ENCODE peak calls at places on chromosome 11, in nine cellular contexts. One of them, this sample, is unnamed.

GRCh38 chr11:86418929-86419328 is 44.2 kb downstream of the CCDC81 start:
- DNase-seq in stimulated activated CD4-positive, alpha-beta T cell treated with anti-CD3 and anti-CD28 coated beads, Interleukin-1b, Interleukin-23, amount 100 ng/mL, for 24 hours: no peak
- DNase-seq in activated T-cell treated with anti-CD3 and anti-CD28 coated beads for 1 hour: no peak
- DNase-seq in NCI-H2029: no peak
- DNase-seq in HCT116: no peak
- DNase-seq in activated T-helper 1 cell treated with anti-CD3 and anti-CD28 coated beads, Interleukin-12 subunit alpha, Interleukin-12 subunit beta, Interleukin-2, Interleukin-4 antibody, amounts not matched to agents 30 ng/mL and 10 ng/mL and 1 ng/mL, durations not matched to agents 14 hours and 24 hours and 36 hours: no peak
- DNase-seq in HuH-7.5: no peak
- DNase-seq in NB4: peak
- DNase-seq in activated CD4-positive, alpha-beta T cell treated with anti-CD3 and anti-CD28 coated beads for 24 hours: no peak
- DNase-seq in this sample: no peak

GRCh38 chr11:33942954-33943353 is 51.1 kb upstream of the LMO2 start:
- DNase-seq in stimulated activated CD4-positive, alpha-beta T cell treated with anti-CD3 and anti-CD28 coated beads, Interleukin-1b, Interleukin-23, amount 100 ng/mL, for 24 hours: no peak
- DNase-seq in activated T-cell treated with anti-CD3 and anti-CD28 coated beads for 1 hour: no peak
- DNase-seq in NCI-H2029: no peak
- DNase-seq in HCT116: peak
- DNase-seq in activated T-helper 1 cell treated with anti-CD3 and anti-CD28 coated beads, Interleukin-12 subunit alpha, Interleukin-12 subunit beta, Interleukin-2, Interleukin-4 antibody, amounts not matched to agents 30 ng/mL and 10 ng/mL and 1 ng/mL, durations not matched to agents 14 hours and 24 hours and 36 hours: no peak
- DNase-seq in HuH-7.5: no peak
- DNase-seq in NB4: peak
- DNase-seq in activated CD4-positive, alpha-beta T cell treated with anti-CD3 and anti-CD28 coated beads for 24 hours: no peak
- DNase-seq in this sample: peak

GRCh38 chr11:114082767-114083181 is 23.3 kb downstream of the ZBTB16 start:
- DNase-seq in stimulated activated CD4-positive, alpha-beta T cell treated with anti-CD3 and anti-CD28 coated beads, Interleukin-1b, Interleukin-23, amount 100 ng/mL, for 24 hours: no peak
- DNase-seq in activated T-cell treated with anti-CD3 and anti-CD28 coated beads for 1 hour: no peak
- DNase-seq in NCI-H2029: no peak
- DNase-seq in HCT116: no peak
- DNase-seq in activated T-helper 1 cell treated with anti-CD3 and anti-CD28 coated beads, Interleukin-12 subunit alpha, Interleukin-12 subunit beta, Interleukin-2, Interleukin-4 antibody, amounts not matched to agents 30 ng/mL and 10 ng/mL and 1 ng/mL, durations not matched to agents 14 hours and 24 hours and 36 hours: no peak
- DNase-seq in HuH-7.5: no peak
- DNase-seq in NB4: peak
- DNase-seq in activated CD4-positive, alpha-beta T cell treated with anti-CD3 and anti-CD28 coated beads for 24 hours: no peak
- DNase-seq in this sample: no peak

GRCh38 chr11:103450241-103450640 is 341.0 kb downstream of the DYNC2H1 start:
- DNase-seq in stimulated activated CD4-positive, alpha-beta T cell treated with anti-CD3 and anti-CD28 coated beads, Interleukin-1b, Interleukin-23, amount 100 ng/mL, for 24 hours: no peak
- DNase-seq in activated T-cell treated with anti-CD3 and anti-CD28 coated beads for 1 hour: no peak
- DNase-seq in NCI-H2029: no peak
- DNase-seq in HCT116: no peak
- DNase-seq in activated T-helper 1 cell treated with anti-CD3 and anti-CD28 coated beads, Interleukin-12 subunit alpha, Interleukin-12 subunit beta, Interleukin-2, Interleukin-4 antibody, amounts not matched to agents 30 ng/mL and 10 ng/mL and 1 ng/mL, durations not matched to agents 14 hours and 24 hours and 36 hours: no peak
- DNase-seq in HuH-7.5: no peak
- DNase-seq in NB4: no peak
- DNase-seq in activated CD4-positive, alpha-beta T cell treated with anti-CD3 and anti-CD28 coated beads for 24 hours: no peak
- DNase-seq in this sample: no peak

GRCh38 chr11:66227700-66228099 is 40.7 kb upstream of the RAB1B start:
- DNase-seq in stimulated activated CD4-positive, alpha-beta T cell treated with anti-CD3 and anti-CD28 coated beads, Interleukin-1b, Interleukin-23, amount 100 ng/mL, for 24 hours: no peak
- DNase-seq in activated T-cell treated with anti-CD3 and anti-CD28 coated beads for 1 hour: no peak
- DNase-seq in NCI-H2029: no peak
- DNase-seq in HCT116: no peak
- DNase-seq in activated T-helper 1 cell treated with anti-CD3 and anti-CD28 coated beads, Interleukin-12 subunit alpha, Interleukin-12 subunit beta, Interleukin-2, Interleukin-4 antibody, amounts not matched to agents 30 ng/mL and 10 ng/mL and 1 ng/mL, durations not matched to agents 14 hours and 24 hours and 36 hours: no peak
- DNase-seq in HuH-7.5: no peak
- DNase-seq in NB4: no peak
- DNase-seq in activated CD4-positive, alpha-beta T cell treated with anti-CD3 and anti-CD28 coated beads for 24 hours: no peak
- DNase-seq in this sample: no peak

GRCh38 chr11:118437736-118438125 is 1.4 kb downstream of the KMT2A start:
- DNase-seq in stimulated activated CD4-positive, alpha-beta T cell treated with anti-CD3 and anti-CD28 coated beads, Interleukin-1b, Interleukin-23, amount 100 ng/mL, for 24 hours: peak
- DNase-seq in activated T-cell treated with anti-CD3 and anti-CD28 coated beads for 1 hour: peak
- DNase-seq in NCI-H2029: peak
- DNase-seq in HCT116: no peak
- DNase-seq in activated T-helper 1 cell treated with anti-CD3 and anti-CD28 coated beads, Interleukin-12 subunit alpha, Interleukin-12 subunit beta, Interleukin-2, Interleukin-4 antibody, amounts not matched to agents 30 ng/mL and 10 ng/mL and 1 ng/mL, durations not matched to agents 14 hours and 24 hours and 36 hours: peak
- DNase-seq in HuH-7.5: peak
- DNase-seq in NB4: peak
- DNase-seq in activated CD4-positive, alpha-beta T cell treated with anti-CD3 and anti-CD28 coated beads for 24 hours: no peak
- DNase-seq in this sample: no peak

GRCh38 chr11:121535122-121535796 is 82.5 kb upstream of the SORL1-AS1 start:
- DNase-seq in stimulated activated CD4-positive, alpha-beta T cell treated with anti-CD3 and anti-CD28 coated beads, Interleukin-1b, Interleukin-23, amount 100 ng/mL, for 24 hours: no peak
- DNase-seq in activated T-cell treated with anti-CD3 and anti-CD28 coated beads for 1 hour: no peak
- DNase-seq in NCI-H2029: no peak
- DNase-seq in HCT116: no peak
- DNase-seq in activated T-helper 1 cell treated with anti-CD3 and anti-CD28 coated beads, Interleukin-12 subunit alpha, Interleukin-12 subunit beta, Interleukin-2, Interleukin-4 antibody, amounts not matched to agents 30 ng/mL and 10 ng/mL and 1 ng/mL, durations not matched to agents 14 hours and 24 hours and 36 hours: no peak
- DNase-seq in HuH-7.5: no peak
- DNase-seq in NB4: no peak
- DNase-seq in activated CD4-positive, alpha-beta T cell treated with anti-CD3 and anti-CD28 coated beads for 24 hours: no peak
- DNase-seq in this sample: no peak

GRCh38 chr11:105137286-105137685 is 2.3 kb downstream of the CARD18 start:
- DNase-seq in stimulated activated CD4-positive, alpha-beta T cell treated with anti-CD3 and anti-CD28 coated beads, Interleukin-1b, Interleukin-23, amount 100 ng/mL, for 24 hours: no peak
- DNase-seq in activated T-cell treated with anti-CD3 and anti-CD28 coated beads for 1 hour: no peak
- DNase-seq in NCI-H2029: no peak
- DNase-seq in HCT116: no peak
- DNase-seq in activated T-helper 1 cell treated with anti-CD3 and anti-CD28 coated beads, Interleukin-12 subunit alpha, Interleukin-12 subunit beta, Interleukin-2, Interleukin-4 antibody, amounts not matched to agents 30 ng/mL and 10 ng/mL and 1 ng/mL, durations not matched to agents 14 hours and 24 hours and 36 hours: no peak
- DNase-seq in HuH-7.5: no peak
- DNase-seq in NB4: no peak
- DNase-seq in activated CD4-positive, alpha-beta T cell treated with anti-CD3 and anti-CD28 coated beads for 24 hours: no peak
- DNase-seq in this sample: no peak

GRCh38 chr11:1784761-1785650 is 21.3 kb upstream of the CTSD start:
- DNase-seq in stimulated activated CD4-positive, alpha-beta T cell treated with anti-CD3 and anti-CD28 coated beads, Interleukin-1b, Interleukin-23, amount 100 ng/mL, for 24 hours: no peak
- DNase-seq in activated T-cell treated with anti-CD3 and anti-CD28 coated beads for 1 hour: no peak
- DNase-seq in NCI-H2029: no peak
- DNase-seq in HCT116: no peak
- DNase-seq in activated T-helper 1 cell treated with anti-CD3 and anti-CD28 coated beads, Interleukin-12 subunit alpha, Interleukin-12 subunit beta, Interleukin-2, Interleukin-4 antibody, amounts not matched to agents 30 ng/mL and 10 ng/mL and 1 ng/mL, durations not matched to agents 14 hours and 24 hours and 36 hours: no peak
- DNase-seq in HuH-7.5: no peak
- DNase-seq in NB4: no peak
- DNase-seq in activated CD4-positive, alpha-beta T cell treated with anti-CD3 and anti-CD28 coated beads for 24 hours: no peak
- DNase-seq in this sample: no peak

GRCh38 chr11:23772081-23772480 is 724.8 kb upstream of the LUZP2 start:
- DNase-seq in stimulated activated CD4-positive, alpha-beta T cell treated with anti-CD3 and anti-CD28 coated beads, Interleukin-1b, Interleukin-23, amount 100 ng/mL, for 24 hours: no peak
- DNase-seq in activated T-cell treated with anti-CD3 and anti-CD28 coated beads for 1 hour: no peak
- DNase-seq in NCI-H2029: no peak
- DNase-seq in HCT116: no peak
- DNase-seq in activated T-helper 1 cell treated with anti-CD3 and anti-CD28 coated beads, Interleukin-12 subunit alpha, Interleukin-12 subunit beta, Interleukin-2, Interleukin-4 antibody, amounts not matched to agents 30 ng/mL and 10 ng/mL and 1 ng/mL, durations not matched to agents 14 hours and 24 hours and 36 hours: no peak
- DNase-seq in HuH-7.5: no peak
- DNase-seq in NB4: no peak
- DNase-seq in activated CD4-positive, alpha-beta T cell treated with anti-CD3 and anti-CD28 coated beads for 24 hours: no peak
- DNase-seq in this sample: no peak

GRCh38 chr11:56152333-56152732 is 7.8 kb downstream of the OR8K5 start:
- DNase-seq in stimulated activated CD4-positive, alpha-beta T cell treated with anti-CD3 and anti-CD28 coated beads, Interleukin-1b, Interleukin-23, amount 100 ng/mL, for 24 hours: no peak
- DNase-seq in activated T-cell treated with anti-CD3 and anti-CD28 coated beads for 1 hour: no peak
- DNase-seq in NCI-H2029: no peak
- DNase-seq in HCT116: no peak
- DNase-seq in activated T-helper 1 cell treated with anti-CD3 and anti-CD28 coated beads, Interleukin-12 subunit alpha, Interleukin-12 subunit beta, Interleukin-2, Interleukin-4 antibody, amounts not matched to agents 30 ng/mL and 10 ng/mL and 1 ng/mL, durations not matched to agents 14 hours and 24 hours and 36 hours: no peak
- DNase-seq in HuH-7.5: no peak
- DNase-seq in NB4: no peak
- DNase-seq in activated CD4-positive, alpha-beta T cell treated with anti-CD3 and anti-CD28 coated beads for 24 hours: no peak
- DNase-seq in this sample: no peak

GRCh38 chr11:62241095-62241494 is 944 bp upstream of the SCGB1D2 start:
- DNase-seq in stimulated activated CD4-positive, alpha-beta T cell treated with anti-CD3 and anti-CD28 coated beads, Interleukin-1b, Interleukin-23, amount 100 ng/mL, for 24 hours: no peak
- DNase-seq in activated T-cell treated with anti-CD3 and anti-CD28 coated beads for 1 hour: no peak
- DNase-seq in NCI-H2029: no peak
- DNase-seq in HCT116: no peak
- DNase-seq in activated T-helper 1 cell treated with anti-CD3 and anti-CD28 coated beads, Interleukin-12 subunit alpha, Interleukin-12 subunit beta, Interleukin-2, Interleukin-4 antibody, amounts not matched to agents 30 ng/mL and 10 ng/mL and 1 ng/mL, durations not matched to agents 14 hours and 24 hours and 36 hours: no peak
- DNase-seq in HuH-7.5: no peak
- DNase-seq in NB4: no peak
- DNase-seq in activated CD4-positive, alpha-beta T cell treated with anti-CD3 and anti-CD28 coated beads for 24 hours: no peak
- DNase-seq in this sample: no peak

GRCh38 chr11:130892847-130893246 is 23.4 kb downstream of the SNX19 start:
- DNase-seq in stimulated activated CD4-positive, alpha-beta T cell treated with anti-CD3 and anti-CD28 coated beads, Interleukin-1b, Interleukin-23, amount 100 ng/mL, for 24 hours: no peak
- DNase-seq in activated T-cell treated with anti-CD3 and anti-CD28 coated beads for 1 hour: no peak
- DNase-seq in NCI-H2029: no peak
- DNase-seq in HCT116: no peak
- DNase-seq in activated T-helper 1 cell treated with anti-CD3 and anti-CD28 coated beads, Interleukin-12 subunit alpha, Interleukin-12 subunit beta, Interleukin-2, Interleukin-4 antibody, amounts not matched to agents 30 ng/mL and 10 ng/mL and 1 ng/mL, durations not matched to agents 14 hours and 24 hours and 36 hours: no peak
- DNase-seq in HuH-7.5: no peak
- DNase-seq in NB4: no peak
- DNase-seq in activated CD4-positive, alpha-beta T cell treated with anti-CD3 and anti-CD28 coated beads for 24 hours: no peak
- DNase-seq in this sample: no peak

GRCh38 chr11:45622861-45623260 is 42.6 kb downstream of the CHST1 start:
- DNase-seq in stimulated activated CD4-positive, alpha-beta T cell treated with anti-CD3 and anti-CD28 coated beads, Interleukin-1b, Interleukin-23, amount 100 ng/mL, for 24 hours: no peak
- DNase-seq in activated T-cell treated with anti-CD3 and anti-CD28 coated beads for 1 hour: no peak
- DNase-seq in NCI-H2029: no peak
- DNase-seq in HCT116: no peak
- DNase-seq in activated T-helper 1 cell treated with anti-CD3 and anti-CD28 coated beads, Interleukin-12 subunit alpha, Interleukin-12 subunit beta, Interleukin-2, Interleukin-4 antibody, amounts not matched to agents 30 ng/mL and 10 ng/mL and 1 ng/mL, durations not matched to agents 14 hours and 24 hours and 36 hours: no peak
- DNase-seq in HuH-7.5: no peak
- DNase-seq in NB4: no peak
- DNase-seq in activated CD4-positive, alpha-beta T cell treated with anti-CD3 and anti-CD28 coated beads for 24 hours: no peak
- DNase-seq in this sample: no peak

GRCh38 chr11:2806351-2807058 is 79.1 kb downstream of the CDKN1C start:
- DNase-seq in stimulated activated CD4-positive, alpha-beta T cell treated with anti-CD3 and anti-CD28 coated beads, Interleukin-1b, Interleukin-23, amount 100 ng/mL, for 24 hours: no peak
- DNase-seq in activated T-cell treated with anti-CD3 and anti-CD28 coated beads for 1 hour: no peak
- DNase-seq in NCI-H2029: no peak
- DNase-seq in HCT116: no peak
- DNase-seq in activated T-helper 1 cell treated with anti-CD3 and anti-CD28 coated beads, Interleukin-12 subunit alpha, Interleukin-12 subunit beta, Interleukin-2, Interleukin-4 antibody, amounts not matched to agents 30 ng/mL and 10 ng/mL and 1 ng/mL, durations not matched to agents 14 hours and 24 hours and 36 hours: no peak
- DNase-seq in HuH-7.5: no peak
- DNase-seq in NB4: no peak
- DNase-seq in activated CD4-positive, alpha-beta T cell treated with anti-CD3 and anti-CD28 coated beads for 24 hours: no peak
- DNase-seq in this sample: no peak

GRCh38 chr11:120717042-120717441 is 205.5 kb downstream of the GRIK4 start:
- DNase-seq in stimulated activated CD4-positive, alpha-beta T cell treated with anti-CD3 and anti-CD28 coated beads, Interleukin-1b, Interleukin-23, amount 100 ng/mL, for 24 hours: no peak
- DNase-seq in activated T-cell treated with anti-CD3 and anti-CD28 coated beads for 1 hour: no peak
- DNase-seq in NCI-H2029: no peak
- DNase-seq in HCT116: no peak
- DNase-seq in activated T-helper 1 cell treated with anti-CD3 and anti-CD28 coated beads, Interleukin-12 subunit alpha, Interleukin-12 subunit beta, Interleukin-2, Interleukin-4 antibody, amounts not matched to agents 30 ng/mL and 10 ng/mL and 1 ng/mL, durations not matched to agents 14 hours and 24 hours and 36 hours: no peak
- DNase-seq in HuH-7.5: no peak
- DNase-seq in NB4: no peak
- DNase-seq in activated CD4-positive, alpha-beta T cell treated with anti-CD3 and anti-CD28 coated beads for 24 hours: no peak
- DNase-seq in this sample: no peak

GRCh38 chr11:21604564-21604963 is 588.3 kb upstream of the ANO5 start:
- DNase-seq in stimulated activated CD4-positive, alpha-beta T cell treated with anti-CD3 and anti-CD28 coated beads, Interleukin-1b, Interleukin-23, amount 100 ng/mL, for 24 hours: no peak
- DNase-seq in activated T-cell treated with anti-CD3 and anti-CD28 coated beads for 1 hour: no peak
- DNase-seq in NCI-H2029: no peak
- DNase-seq in HCT116: no peak
- DNase-seq in activated T-helper 1 cell treated with anti-CD3 and anti-CD28 coated beads, Interleukin-12 subunit alpha, Interleukin-12 subunit beta, Interleukin-2, Interleukin-4 antibody, amounts not matched to agents 30 ng/mL and 10 ng/mL and 1 ng/mL, durations not matched to agents 14 hours and 24 hours and 36 hours: no peak
- DNase-seq in HuH-7.5: no peak
- DNase-seq in NB4: no peak
- DNase-seq in activated CD4-positive, alpha-beta T cell treated with anti-CD3 and anti-CD28 coated beads for 24 hours: no peak
- DNase-seq in this sample: no peak

GRCh38 chr11:4025248-4025956 is 69.2 kb upstream of the RRM1 start:
- DNase-seq in stimulated activated CD4-positive, alpha-beta T cell treated with anti-CD3 and anti-CD28 coated beads, Interleukin-1b, Interleukin-23, amount 100 ng/mL, for 24 hours: no peak
- DNase-seq in activated T-cell treated with anti-CD3 and anti-CD28 coated beads for 1 hour: no peak
- DNase-seq in NCI-H2029: no peak
- DNase-seq in HCT116: no peak
- DNase-seq in activated T-helper 1 cell treated with anti-CD3 and anti-CD28 coated beads, Interleukin-12 subunit alpha, Interleukin-12 subunit beta, Interleukin-2, Interleukin-4 antibody, amounts not matched to agents 30 ng/mL and 10 ng/mL and 1 ng/mL, durations not matched to agents 14 hours and 24 hours and 36 hours: no peak
- DNase-seq in HuH-7.5: no peak
- DNase-seq in NB4: no peak
- DNase-seq in activated CD4-positive, alpha-beta T cell treated with anti-CD3 and anti-CD28 coated beads for 24 hours: no peak
- DNase-seq in this sample: no peak

GRCh38 chr11:78460468-78460867 is 42.8 kb upstream of the GAB2 start:
- DNase-seq in stimulated activated CD4-positive, alpha-beta T cell treated with anti-CD3 and anti-CD28 coated beads, Interleukin-1b, Interleukin-23, amount 100 ng/mL, for 24 hours: no peak
- DNase-seq in activated T-cell treated with anti-CD3 and anti-CD28 coated beads for 1 hour: no peak
- DNase-seq in NCI-H2029: no peak
- DNase-seq in HCT116: no peak
- DNase-seq in activated T-helper 1 cell treated with anti-CD3 and anti-CD28 coated beads, Interleukin-12 subunit alpha, Interleukin-12 subunit beta, Interleukin-2, Interleukin-4 antibody, amounts not matched to agents 30 ng/mL and 10 ng/mL and 1 ng/mL, durations not matched to agents 14 hours and 24 hours and 36 hours: no peak
- DNase-seq in HuH-7.5: no peak
- DNase-seq in NB4: no peak
- DNase-seq in activated CD4-positive, alpha-beta T cell treated with anti-CD3 and anti-CD28 coated beads for 24 hours: no peak
- DNase-seq in this sample: no peak

GRCh38 chr11:24132471-24132870 is 364.4 kb upstream of the LUZP2 start:
- DNase-seq in stimulated activated CD4-positive, alpha-beta T cell treated with anti-CD3 and anti-CD28 coated beads, Interleukin-1b, Interleukin-23, amount 100 ng/mL, for 24 hours: no peak
- DNase-seq in activated T-cell treated with anti-CD3 and anti-CD28 coated beads for 1 hour: no peak
- DNase-seq in NCI-H2029: no peak
- DNase-seq in HCT116: no peak
- DNase-seq in activated T-helper 1 cell treated with anti-CD3 and anti-CD28 coated beads, Interleukin-12 subunit alpha, Interleukin-12 subunit beta, Interleukin-2, Interleukin-4 antibody, amounts not matched to agents 30 ng/mL and 10 ng/mL and 1 ng/mL, durations not matched to agents 14 hours and 24 hours and 36 hours: no peak
- DNase-seq in HuH-7.5: no peak
- DNase-seq in NB4: no peak
- DNase-seq in activated CD4-positive, alpha-beta T cell treated with anti-CD3 and anti-CD28 coated beads for 24 hours: no peak
- DNase-seq in this sample: no peak

GRCh38 chr11:119518746-119519382 is 95.9 kb upstream of the THY1 start:
- DNase-seq in stimulated activated CD4-positive, alpha-beta T cell treated with anti-CD3 and anti-CD28 coated beads, Interleukin-1b, Interleukin-23, amount 100 ng/mL, for 24 hours: no peak
- DNase-seq in activated T-cell treated with anti-CD3 and anti-CD28 coated beads for 1 hour: no peak
- DNase-seq in NCI-H2029: no peak
- DNase-seq in HCT116: no peak
- DNase-seq in activated T-helper 1 cell treated with anti-CD3 and anti-CD28 coated beads, Interleukin-12 subunit alpha, Interleukin-12 subunit beta, Interleukin-2, Interleukin-4 antibody, amounts not matched to agents 30 ng/mL and 10 ng/mL and 1 ng/mL, durations not matched to agents 14 hours and 24 hours and 36 hours: no peak
- DNase-seq in HuH-7.5: no peak
- DNase-seq in NB4: peak
- DNase-seq in activated CD4-positive, alpha-beta T cell treated with anti-CD3 and anti-CD28 coated beads for 24 hours: no peak
- DNase-seq in this sample: no peak

GRCh38 chr11:105022998-105023397 is at the start of gene CASP5:
- DNase-seq in stimulated activated CD4-positive, alpha-beta T cell treated with anti-CD3 and anti-CD28 coated beads, Interleukin-1b, Interleukin-23, amount 100 ng/mL, for 24 hours: no peak
- DNase-seq in activated T-cell treated with anti-CD3 and anti-CD28 coated beads for 1 hour: no peak
- DNase-seq in NCI-H2029: no peak
- DNase-seq in HCT116: no peak
- DNase-seq in activated T-helper 1 cell treated with anti-CD3 and anti-CD28 coated beads, Interleukin-12 subunit alpha, Interleukin-12 subunit beta, Interleukin-2, Interleukin-4 antibody, amounts not matched to agents 30 ng/mL and 10 ng/mL and 1 ng/mL, durations not matched to agents 14 hours and 24 hours and 36 hours: no peak
- DNase-seq in HuH-7.5: no peak
- DNase-seq in NB4: no peak
- DNase-seq in activated CD4-positive, alpha-beta T cell treated with anti-CD3 and anti-CD28 coated beads for 24 hours: no peak
- DNase-seq in this sample: no peak

GRCh38 chr11:133163463-133164419 is 368.6 kb downstream of the OPCML start:
- DNase-seq in stimulated activated CD4-positive, alpha-beta T cell treated with anti-CD3 and anti-CD28 coated beads, Interleukin-1b, Interleukin-23, amount 100 ng/mL, for 24 hours: no peak
- DNase-seq in activated T-cell treated with anti-CD3 and anti-CD28 coated beads for 1 hour: no peak
- DNase-seq in NCI-H2029: no peak
- DNase-seq in HCT116: no peak
- DNase-seq in activated T-helper 1 cell treated with anti-CD3 and anti-CD28 coated beads, Interleukin-12 subunit alpha, Interleukin-12 subunit beta, Interleukin-2, Interleukin-4 antibody, amounts not matched to agents 30 ng/mL and 10 ng/mL and 1 ng/mL, durations not matched to agents 14 hours and 24 hours and 36 hours: no peak
- DNase-seq in HuH-7.5: no peak
- DNase-seq in NB4: peak
- DNase-seq in activated CD4-positive, alpha-beta T cell treated with anti-CD3 and anti-CD28 coated beads for 24 hours: no peak
- DNase-seq in this sample: no peak

GRCh38 chr11:87405843-87406242 is 368.1 kb downstream of the TMEM135 start:
- DNase-seq in stimulated activated CD4-positive, alpha-beta T cell treated with anti-CD3 and anti-CD28 coated beads, Interleukin-1b, Interleukin-23, amount 100 ng/mL, for 24 hours: no peak
- DNase-seq in activated T-cell treated with anti-CD3 and anti-CD28 coated beads for 1 hour: no peak
- DNase-seq in NCI-H2029: no peak
- DNase-seq in HCT116: no peak
- DNase-seq in activated T-helper 1 cell treated with anti-CD3 and anti-CD28 coated beads, Interleukin-12 subunit alpha, Interleukin-12 subunit beta, Interleukin-2, Interleukin-4 antibody, amounts not matched to agents 30 ng/mL and 10 ng/mL and 1 ng/mL, durations not matched to agents 14 hours and 24 hours and 36 hours: no peak
- DNase-seq in HuH-7.5: no peak
- DNase-seq in NB4: no peak
- DNase-seq in activated CD4-positive, alpha-beta T cell treated with anti-CD3 and anti-CD28 coated beads for 24 hours: no peak
- DNase-seq in this sample: no peak